ENCODE peak calls at places on chromosome 9, in four cellular contexts. T is neural crest cell, P is WTC11, J is tibial artery. R is an unnamed sample.

GRCh38 chr9:95316794-95317118 is 753 bp downstream of the FANCC start:
- DNase-seq in J (peak; percentile 50), T (peak; percentile 75), P (peak; percentile 90), R (no peak)

GRCh38 chr9:120985759-120986353 is 59.3 kb upstream of the TRAF1 start:
- DNase-seq in J (no peak), P (no peak), T (no peak), R (no peak)

GRCh38 chr9:100700689-100701318 is 122.9 kb downstream of the CAVIN4 start:
- DNase-seq in T (peak; percentile 34), P (peak; percentile 44), J (no peak), R (no peak)

GRCh38 chr9:137252555-137253506 is 1.7 kb downstream of the STPG3 start:
- DNase-seq in T (no peak), J (no peak), P (peak; percentile 64), R (no peak)

GRCh38 chr9:95077053-95077765 is 240.3 kb downstream of the FANCC start:
- DNase-seq in J (peak; percentile 20), T (no peak), P (no peak), R (no peak)

GRCh38 chr9:116945817-116946216 is 258.7 kb downstream of the TRIM32 start:
- DNase-seq in P (no peak), T (no peak), J (peak; percentile 24), R (no peak)

GRCh38 chr9:98726735-98727134 is 18.0 kb upstream of the GABBR2 start:
- DNase-seq in T (no peak), P (no peak), J (peak; percentile 37), R (no peak)

GRCh38 chr9:101727621-101728524 is 10.6 kb downstream of the GRIN3A start:
- DNase-seq in J (no peak), T (peak; percentile 19), P (peak; percentile 36), R (no peak)

GRCh38 chr9:93501406-93501805 is 48.0 kb upstream of the FAM120AOS start:
- DNase-seq in J (no peak), T (no peak), P (no peak), R (no peak)

GRCh38 chr9:137880160-137880975 is 2.8 kb downstream of the CACNA1B start:
- DNase-seq in T (no peak), P (no peak), J (no peak), R (no peak)

GRCh38 chr9:95776131-95776530 is 99.4 kb upstream of the ERCC6L2 start:
- DNase-seq in T (no peak), J (no peak), P (no peak), R (no peak)

GRCh38 chr9:137989999-137990715 is 112.6 kb downstream of the CACNA1B start:
- DNase-seq in T (no peak), P (no peak), J (no peak), R (no peak)

GRCh38 chr9:98429613-98430012 is 174.2 kb upstream of the TBC1D2 start:
- DNase-seq in P (no peak), T (no peak), J (no peak), R (no peak)

GRCh38 chr9:114270120-114270975 is 52.5 kb upstream of the ORM1 start:
- DNase-seq in J (no peak), T (no peak), P (no peak), R (no peak)

GRCh38 chr9:131394464-131395026 is 659 bp downstream of the PRRC2B start:
- DNase-seq in T (no peak), P (peak; percentile 39), J (peak; percentile 51), R (peak; percentile 63)

GRCh38 chr9:98775831-98776441 is 20.4 kb downstream of the ANKS6 start:
- DNase-seq in J (no peak), T (peak; percentile 62), P (peak; percentile 74), R (no peak)

GRCh38 chr9:134648701-134649525 is 7.3 kb downstream of the COL5A1 start:
- DNase-seq in P (no peak), J (no peak), T (no peak), R (no peak)

GRCh38 chr9:30846644-30847043 is 1537.8 kb upstream of the ACO1 start:
- DNase-seq in P (no peak), T (no peak), J (no peak), R (no peak)

GRCh38 chr9:116238751-116239340 is 85.3 kb downstream of the PAPPA start:
- DNase-seq in P (no peak), J (no peak), T (no peak), R (no peak)

GRCh38 chr9:94286056-94286455 is 27.0 kb downstream of the ZNF169 start:
- DNase-seq in J (no peak), P (no peak), T (no peak), R (no peak)

GRCh38 chr9:132590037-132590317 is 7.6 kb downstream of the BARHL1 start:
- DNase-seq in J (no peak), P (no peak), T (no peak), R (no peak)

GRCh38 chr9:89522261-89522978 is 24.5 kb upstream of the SEMA4D start:
- DNase-seq in T (no peak), P (no peak), J (peak; percentile 39), R (peak; percentile 59)

GRCh38 chr9:134629061-134629585 is 12.5 kb upstream of the COL5A1 start:
- DNase-seq in P (peak; percentile 7), J (no peak), T (no peak), R (no peak)

GRCh38 chr9:114159562-114160145 is 4.3 kb downstream of the COL27A1 start:
- DNase-seq in T (no peak), J (no peak), P (no peak), R (no peak)

GRCh38 chr9:126496781-126497667 is 116.7 kb upstream of the LMX1B start:
- DNase-seq in J (no peak), T (no peak), P (no peak), R (no peak)

GRCh38 chr9:15873573-15874177 is 320.8 kb downstream of the CCDC171 start:
- DNase-seq in J (no peak), T (no peak), P (no peak), R (no peak)

GRCh38 chr9:21801683-21802417 is 586 bp upstream of the MTAP start:
- DNase-seq in J (peak; percentile 60), T (peak; percentile 53), P (peak; percentile 78), R (no peak)

GRCh38 chr9:89555426-89556375 is 49.1 kb upstream of the GADD45G start:
- DNase-seq in P (no peak), J (no peak), T (no peak), R (no peak)

GRCh38 chr9:136110082-136111061 is 8.3 kb downstream of the TMEM250 start:
- DNase-seq in P (no peak), J (no peak), T (no peak), R (no peak)
- TF ChIP-seq CTCF in P (no peak), J (peak; percentile 11), T (peak; percentile 34), R (no peak)

DNA sequence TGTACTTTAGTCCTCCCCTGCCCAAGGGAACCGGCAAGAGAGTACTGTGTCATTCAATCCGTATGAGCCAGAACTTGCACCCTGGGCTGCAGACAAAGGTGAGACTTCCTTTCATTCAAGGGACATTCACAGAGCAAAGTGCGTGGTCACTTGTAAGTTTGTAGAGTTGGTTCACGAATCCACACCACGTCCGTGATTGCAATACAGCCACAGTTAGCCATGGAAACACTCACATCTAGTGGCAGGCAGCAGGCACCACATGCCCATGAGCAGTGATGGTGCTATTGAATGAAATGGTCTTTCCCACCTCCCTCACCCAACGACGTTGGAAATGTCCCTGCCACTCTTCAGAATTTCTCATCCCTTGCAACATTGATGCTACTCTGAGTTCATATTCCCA is 72.6 kb downstream of the SYK start:
- DNase-seq in P (no peak), J (no peak), T (no peak), R (no peak)
- TF ChIP-seq CTCF in P (no peak), J (no peak), T (no peak), R (peak; percentile 21)

GRCh38 chr9:112091805-112092204 is 83.3 kb downstream of the SUSD1 start:
- DNase-seq in T (no peak), P (peak; percentile 40), J (no peak), R (no peak)
- TF ChIP-seq CTCF in T (peak; percentile 39), P (no peak), J (no peak), R (no peak)

GRCh38 chr9:81848472-81848871 is 79.8 kb upstream of the SPATA31D4 start:
- DNase-seq in J (no peak), P (no peak), T (no peak), R (no peak)
- TF ChIP-seq CTCF in J (peak; percentile 46), P (no peak), T (peak; percentile 55), R (peak; percentile 33)

GRCh38 chr9:76086521-76086920 is 196.0 kb downstream of the PCSK5 start:
- DNase-seq in J (no peak), T (no peak), P (no peak), R (no peak)
- TF ChIP-seq CTCF in J (no peak), T (no peak), P (no peak), R (no peak)

GRCh38 chr9:17721954-17722353 is 143.1 kb downstream of the SH3GL2 start:
- DNase-seq in P (no peak), J (no peak), T (no peak), R (no peak)
- TF ChIP-seq CTCF in P (no peak), J (no peak), T (no peak), R (no peak)

DNA sequence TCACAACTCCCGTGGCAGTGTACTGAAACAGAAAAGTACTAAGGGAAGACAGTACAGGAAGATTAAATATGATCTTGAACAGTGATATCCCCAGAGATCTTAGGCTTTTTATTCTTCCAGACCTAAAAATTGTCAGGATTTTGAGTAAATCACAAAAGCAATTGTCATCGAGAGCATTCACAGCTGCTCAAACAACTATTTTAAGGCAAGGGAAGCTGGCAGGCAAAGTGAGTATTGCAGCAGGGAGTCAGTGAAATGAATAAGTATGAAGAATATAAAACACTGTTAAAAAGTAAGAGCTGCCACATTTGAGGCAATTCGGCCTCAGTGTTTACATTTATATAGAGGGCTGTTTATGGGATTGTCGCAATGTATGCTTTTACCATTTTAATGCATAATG is 479.0 kb downstream of the CAAP1 start:
- DNase-seq in J (no peak), P (no peak), T (no peak), R (no peak)
- TF ChIP-seq CTCF in J (no peak), P (no peak), T (no peak), R (no peak)

GRCh38 chr9:124291801-124292396 is 34.1 kb downstream of the NEK6 start:
- DNase-seq in J (no peak), P (no peak), T (no peak), R (no peak)

GRCh38 chr9:124292696-124293593 is 35.2 kb downstream of the NEK6 start:
- DNase-seq in T (no peak), J (no peak), P (no peak), R (no peak)

GRCh38 chr9:124295097-124295794 is 37.5 kb downstream of the NEK6 start:
- DNase-seq in J (no peak), T (no peak), P (no peak), R (no peak)

GRCh38 chr9:124296094-124296493 is 38.3 kb downstream of the NEK6 start:
- DNase-seq in J (no peak), P (no peak), T (no peak), R (no peak)

GRCh38 chr9:124293712-124294504 is 36.2 kb downstream of the NEK6 start:
- DNase-seq in T (no peak), P (no peak), J (no peak), R (no peak)
- TF ChIP-seq CTCF in T (no peak), P (no peak), J (no peak), R (no peak)

GRCh38 chr9:3509926-3510325 is 15.9 kb downstream of the RFX3 start:
- DNase-seq in T (no peak), P (no peak), J (no peak), R (no peak)

GRCh38 chr9:3514786-3515185 is 11.0 kb downstream of the RFX3 start:
- DNase-seq in P (no peak), T (no peak), J (no peak), R (no peak)

GRCh38 chr9:3510796-3511195 is 15.0 kb downstream of the RFX3 start:
- DNase-seq in P (no peak), J (no peak), T (no peak), R (no peak)

GRCh38 chr9:3511537-3511936 is 14.3 kb downstream of the RFX3 start:
- DNase-seq in P (no peak), T (no peak), J (no peak), R (no peak)

GRCh38 chr9:3513265-3513818 is 12.5 kb downstream of the RFX3 start:
- DNase-seq in J (no peak), P (no peak), T (no peak), R (no peak)
- TF ChIP-seq CTCF in J (no peak), P (no peak), T (no peak), R (no peak)

R was measured in natural killer cell.